ENCODE peak calls at places on chromosomes 12 and 14, in four cellular contexts. J, G, U and D are unnamed samples.

GRCh38 chr14:54329082-54329695 is 67.6 kb upstream of the CDKN3 start:
- DNase-seq in U (peak; percentile 38), G (peak; percentile 65), J (peak; percentile 60), D (peak; percentile 77)

GRCh38 chr12:16726879-16727278 is 120.9 kb upstream of the LMO3 start:
- DNase-seq in G (no peak), U (no peak), J (no peak), D (no peak)

GRCh38 chr12:116916122-116916521 is 5.4 kb downstream of the FBXW8 start:
- DNase-seq in G (peak; percentile 37), U (no peak), J (no peak), D (no peak)

GRCh38 chr14:88993946-88994345 is 169.5 kb downstream of the TTC8 start:
- DNase-seq in J (no peak), G (no peak), U (no peak), D (no peak)

GRCh38 chr14:43043851-43044250 is 1437.2 kb downstream of the LRFN5 start:
- DNase-seq in U (no peak), G (no peak), J (no peak), D (no peak)

GRCh38 chr14:36279306-36280244 is 40.9 kb downstream of the MBIP start:
- DNase-seq in J (no peak), G (no peak), U (no peak), D (no peak)

GRCh38 chr12:1434296-1434955 is 160.0 kb downstream of the FBXL14 start:
- DNase-seq in U (no peak), J (no peak), G (peak; percentile 10), D (no peak)

GRCh38 chr14:88798161-88798560 is 5.4 kb upstream of the EML5 start:
- DNase-seq in J (no peak), U (no peak), G (no peak), D (no peak)

DNA sequence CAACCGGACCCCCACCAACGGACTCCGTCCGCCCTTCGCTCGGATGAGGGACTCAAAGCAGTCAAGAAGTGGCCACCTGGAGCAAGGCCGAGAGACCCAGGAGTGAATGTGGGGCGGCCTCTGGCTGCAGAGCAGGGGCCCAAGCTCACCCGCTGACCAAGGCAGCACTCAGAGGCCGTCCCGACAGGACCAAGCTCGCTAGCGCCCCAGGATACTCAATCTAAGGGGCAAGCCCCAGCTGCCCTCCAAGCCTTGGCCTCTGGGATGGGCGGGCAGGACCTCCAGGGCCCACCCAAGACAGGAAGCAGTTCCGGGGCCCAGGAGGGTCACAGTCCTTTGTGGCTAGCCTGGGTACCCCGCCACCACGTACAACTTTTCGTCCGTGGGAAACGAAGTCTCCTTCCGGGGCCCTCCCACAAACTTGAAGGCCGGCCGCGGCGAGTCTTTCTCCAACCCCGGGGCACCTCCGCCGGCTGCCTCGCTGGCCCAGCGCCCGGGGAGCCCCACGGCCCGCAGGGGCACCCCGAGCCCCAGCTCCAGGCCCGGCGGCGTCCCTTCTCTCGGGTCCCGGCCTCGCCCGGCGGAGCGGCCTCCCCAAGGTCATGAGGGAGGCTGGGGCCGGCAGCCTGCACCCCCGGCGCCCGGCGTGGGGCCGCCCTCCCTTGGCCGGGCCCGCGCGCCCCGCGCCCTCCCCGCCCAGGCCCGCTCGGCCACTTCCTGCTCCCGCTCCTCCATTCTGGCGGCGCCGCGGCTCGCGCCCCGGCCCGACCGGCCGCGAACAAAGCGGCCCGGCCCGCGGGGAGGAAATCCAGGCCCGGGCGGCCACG is 694 bp downstream of the AKT1 start:
- DNase-seq in U (peak; percentile 52), J (no peak), G (no peak), D (peak; percentile 45)
- TF ChIP-seq ELF4 in U (no peak), J (no peak), G (no peak), D (no peak)

GRCh38 chr12:4817813-4818212 is 91.9 kb upstream of the KCNA1 start:
- DNase-seq in U (no peak), G (no peak), J (no peak), D (no peak)

GRCh38 chr12:4816776-4817530 is 92.8 kb upstream of the KCNA1 start:
- DNase-seq in G (no peak), U (no peak), J (no peak), D (no peak)

GRCh38 chr12:4822572-4822971 is 87.1 kb upstream of the KCNA1 start:
- DNase-seq in G (no peak), U (no peak), J (no peak), D (no peak)

GRCh38 chr12:4821000-4821399 is 88.7 kb upstream of the KCNA1 start:
- DNase-seq in U (no peak), G (no peak), J (no peak), D (no peak)

DNA sequence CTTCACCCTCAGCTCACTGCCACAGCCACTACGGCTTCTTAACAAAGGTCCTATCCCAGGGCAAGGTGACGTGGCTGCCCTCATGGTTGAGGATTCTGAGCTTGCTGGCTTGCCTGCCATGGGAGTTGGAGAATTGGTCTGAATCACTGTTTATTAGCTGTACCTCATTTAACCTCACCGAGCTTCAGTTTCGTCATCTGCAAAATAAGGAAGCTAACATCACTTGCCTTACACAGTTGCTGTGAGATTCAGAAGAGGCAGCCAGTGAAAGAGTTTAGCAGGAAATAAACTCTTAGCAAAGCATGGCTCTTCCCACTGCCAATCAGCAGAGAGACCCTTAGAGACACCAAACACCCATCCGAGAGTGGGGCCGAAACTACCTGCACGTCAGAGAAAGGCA is 90.1 kb upstream of the KCNA1 start:
- DNase-seq in G (no peak), U (no peak), J (no peak), D (no peak)
- TF ChIP-seq SP1 in G (no peak), U (no peak), J (no peak), D (no peak)

DNA sequence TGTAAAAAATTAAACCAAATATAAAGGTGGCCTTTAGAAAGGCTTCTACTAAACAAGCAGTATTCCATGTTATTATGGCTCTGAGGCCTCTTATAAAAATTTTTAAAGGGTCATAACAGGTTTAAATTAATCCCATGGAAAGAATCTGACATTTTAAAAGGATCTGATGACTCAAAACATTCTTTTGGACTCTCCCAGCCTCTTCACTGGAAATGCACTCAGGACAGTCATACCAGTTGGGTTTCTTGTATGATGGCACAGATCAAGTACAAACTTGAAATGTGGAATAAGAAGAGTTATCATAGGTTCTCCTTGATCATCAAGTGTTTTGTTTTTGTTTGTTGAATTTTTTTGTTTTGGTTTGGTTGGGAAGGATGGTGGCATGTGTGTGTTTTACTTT is 50.8 kb downstream of the PPP2R5E start:
- DNase-seq in U (no peak), J (no peak), G (no peak), D (no peak)
- TF ChIP-seq ELF4 in U (no peak), J (no peak), G (no peak), D (no peak)

GRCh38 chr12:53005215-53005985 is 856 bp upstream of the EIF4B start:
- DNase-seq in J (peak; percentile 42), U (no peak), G (no peak), D (no peak)
- TF ChIP-seq SP1 in J (no peak), U (no peak), G (no peak), D (no peak)